ENCODE peak calls at places on chromosome 3, in four cellular contexts. I is lower leg skin, Q is tibial artery, C is suprapubic skin. G is an unnamed sample.

GRCh38 chr3:30162579-30162978 is 443.8 kb upstream of the TGFBR2 start:
- DNase-seq in I (no peak), Q (no peak), C (no peak), G (no peak)

GRCh38 chr3:191143224-191143623 is 55.8 kb upstream of the OSTN start:
- DNase-seq in I (no peak), Q (no peak), C (no peak), G (no peak)

GRCh38 chr3:78427303-78427702 is 1340.5 kb downstream of the ROBO1 start:
- DNase-seq in I (no peak), Q (no peak), C (no peak), G (no peak)

GRCh38 chr3:41365973-41366372 is 166.7 kb downstream of the CTNNB1 start:
- DNase-seq in I (no peak), Q (no peak), C (no peak), G (no peak)

GRCh38 chr3:66153961-66154923 is 66.6 kb upstream of the SLC25A26 start:
- DNase-seq in I (no peak), Q (no peak), C (no peak), G (no peak)

GRCh38 chr3:177852408-177852807 is 655.1 kb upstream of the TBL1XR1 start:
- DNase-seq in I (no peak), Q (no peak), C (no peak), G (no peak)

GRCh38 chr3:43695443-43695842 is 4.7 kb downstream of the ABHD5 start:
- DNase-seq in I (no peak), Q (no peak), C (no peak), G (no peak)

GRCh38 chr3:190491533-190492054 is 22.3 kb upstream of the IL1RAP start:
- DNase-seq in I (no peak), Q (no peak), C (no peak), G (peak)

GRCh38 chr3:46576-46975 is 150.0 kb upstream of the CHL1 start:
- DNase-seq in I (no peak), Q (no peak), C (no peak), G (no peak)

GRCh38 chr3:24160424-24160823 is 215.3 kb downstream of the NR1D2 start:
- DNase-seq in I (no peak), Q (no peak), C (no peak), G (no peak)

GRCh38 chr3:115165701-115166100 is 18.6 kb upstream of the ZBTB20 start:
- DNase-seq in I (no peak), Q (no peak), C (no peak), G (no peak)

GRCh38 chr3:177563381-177563780 is 366.1 kb upstream of the TBL1XR1 start:
- DNase-seq in I (no peak), Q (no peak), C (no peak), G (no peak)

GRCh38 chr3:11655188-11655928 is 11.6 kb upstream of the VGLL4 start:
- DNase-seq in I (no peak), Q (no peak), C (no peak), G (peak)

GRCh38 chr3:3015472-3016089 is 94.6 kb downstream of the IL5RA start:
- DNase-seq in I (no peak), Q (no peak), C (no peak), G (no peak)

GRCh38 chr3:157226173-157226847 is 66.4 kb upstream of the CCNL1 start:
- DNase-seq in I (no peak), Q (no peak), C (no peak), G (peak)

GRCh38 chr3:55343486-55344357 is 143.4 kb downstream of the WNT5A start:
- DNase-seq in I (peak), Q (no peak), C (no peak), G (no peak)

GRCh38 chr3:77319711-77320110 is 279.8 kb downstream of the ROBO2 start:
- DNase-seq in I (no peak), Q (no peak), C (no peak), G (no peak)

GRCh38 chr3:77323616-77324015 is 283.7 kb downstream of the ROBO2 start:
- DNase-seq in I (no peak), Q (no peak), C (no peak), G (no peak)

GRCh38 chr3:77324115-77324514 is 284.2 kb downstream of the ROBO2 start:
- DNase-seq in I (no peak), Q (no peak), C (no peak), G (no peak)

GRCh38 chr3:77321646-77322045 is 281.7 kb downstream of the ROBO2 start:
- DNase-seq in I (no peak), Q (no peak), C (no peak), G (no peak)

GRCh38 chr3:77320514-77320913 is 280.6 kb downstream of the ROBO2 start:
- DNase-seq in I (no peak), Q (no peak), C (no peak), G (no peak)
- TF ChIP-seq CTCF in I (no peak), Q (peak), C (peak), G (peak)

DNA sequence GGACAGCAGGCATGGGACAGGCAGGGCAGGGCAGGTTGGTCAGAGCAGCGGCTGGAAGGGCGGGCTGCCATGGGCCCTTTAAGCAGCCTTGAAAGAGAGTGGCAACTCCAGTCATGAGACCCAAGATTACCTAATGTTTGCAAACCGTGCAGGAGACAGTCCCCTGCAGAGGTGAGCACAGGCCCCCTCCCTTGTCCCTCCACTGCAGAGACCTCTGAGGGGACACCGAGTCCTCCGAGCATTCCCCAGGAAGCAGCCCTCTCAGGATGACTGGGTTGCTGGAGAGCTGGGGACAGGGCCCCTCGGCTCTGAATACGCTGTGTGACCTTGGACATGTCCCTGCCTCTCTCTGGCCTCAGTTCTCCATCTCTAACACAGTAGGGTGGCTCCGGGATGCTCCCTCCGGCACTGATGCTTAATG is 81.4 kb downstream of the IQSEC1 start:
- DNase-seq in I (no peak), Q (no peak), C (no peak), G (no peak)
- TF ChIP-seq CTCF in I (no peak), Q (no peak), C (no peak), G (no peak)

GRCh38 chr3:129938140-129938930 is 36.2 kb upstream of the TRH start:
- DNase-seq in I (no peak), Q (no peak), C (no peak), G (peak)
- TF ChIP-seq CTCF in I (no peak), Q (no peak), C (no peak), G (no peak)

DNA sequence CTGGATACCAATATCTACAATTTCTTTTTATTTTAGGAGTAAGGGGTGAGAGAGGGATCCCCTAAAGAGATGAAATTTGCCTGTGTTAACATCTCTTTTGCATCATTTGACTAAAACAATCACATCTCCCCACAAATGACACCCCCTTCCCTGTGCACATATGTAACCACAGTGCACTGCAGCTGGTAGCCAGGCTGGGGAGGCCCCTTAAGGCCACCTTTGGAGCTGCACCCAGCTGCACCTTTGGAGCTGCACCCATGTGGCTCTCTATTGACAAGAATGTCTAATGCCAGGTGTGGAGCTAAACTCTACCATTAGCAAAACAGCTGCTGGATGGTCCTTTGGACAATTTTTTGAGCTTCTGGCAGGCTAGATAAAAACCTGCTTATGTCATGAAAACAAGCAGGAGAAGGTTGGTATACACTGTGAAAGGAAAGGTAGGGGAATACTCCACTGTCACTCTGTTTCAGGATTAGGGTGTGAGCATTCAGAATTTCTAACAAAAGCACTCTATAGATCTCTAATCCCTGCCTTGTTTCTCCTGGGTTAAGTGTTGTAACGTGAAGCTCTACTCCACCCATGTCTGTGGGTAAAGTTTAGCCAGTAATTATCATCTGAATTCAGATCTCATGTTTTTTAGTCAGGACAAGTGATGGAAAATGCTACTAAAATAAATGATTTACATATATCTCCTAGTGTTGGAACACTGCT is 52.1 kb downstream of the TFG start:
- DNase-seq in I (no peak), Q (no peak), C (no peak), G (peak)
- TF ChIP-seq CTCF in I (no peak), Q (no peak), C (no peak), G (peak)

GRCh38 chr3:72187131-72187530 is 402.2 kb upstream of the PROK2 start:
- DNase-seq in I (no peak), Q (no peak), C (no peak), G (no peak)
- TF ChIP-seq CTCF in I (no peak), Q (no peak), C (no peak), G (peak)

GRCh38 chr3:159322322-159322939 is 520.6 kb downstream of the MFSD1 start:
- DNase-seq in I (no peak), Q (no peak), C (no peak), G (peak)
- TF ChIP-seq CTCF in I (no peak), Q (peak), C (peak), G (peak)

DNA sequence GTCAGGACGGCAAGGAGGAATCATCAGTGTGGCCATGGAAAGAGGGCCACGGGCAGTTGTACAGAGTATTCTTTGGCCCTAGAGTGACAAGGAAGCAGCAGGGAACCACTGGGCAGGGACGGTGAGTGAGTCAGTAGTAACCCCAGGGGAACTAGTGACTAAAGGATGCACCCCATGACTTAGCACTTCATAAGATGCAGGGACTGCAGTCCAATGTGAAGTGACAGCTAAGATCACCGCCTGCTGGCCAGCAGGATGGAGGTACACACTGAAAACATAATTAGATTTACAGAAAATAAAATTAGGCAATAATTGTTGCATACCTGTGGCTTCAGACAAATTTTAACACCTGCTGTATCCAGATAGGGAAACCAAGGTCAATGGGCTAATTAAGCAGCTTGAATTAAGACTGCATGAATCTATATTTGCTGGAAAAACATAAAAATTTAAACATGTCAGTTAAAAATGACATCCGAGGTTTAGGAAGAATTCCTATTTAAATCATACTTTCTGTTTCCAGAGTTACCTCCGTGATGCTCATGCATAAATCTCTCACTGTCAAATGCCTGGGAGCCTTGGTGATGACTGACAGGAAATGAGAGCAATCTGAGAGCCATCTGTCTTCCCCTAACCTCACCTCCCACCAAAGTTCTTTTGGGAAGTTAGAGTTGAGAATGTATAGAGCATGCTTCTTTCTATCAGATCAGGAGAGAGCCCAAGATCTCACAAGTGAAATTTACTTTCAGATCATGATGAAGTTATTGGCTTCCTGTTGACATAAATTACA is 56.5 kb downstream of the DCLK3 start:
- DNase-seq in I (no peak), Q (no peak), C (no peak), G (peak)
- TF ChIP-seq CTCF in I (no peak), Q (no peak), C (no peak), G (no peak)

DNA sequence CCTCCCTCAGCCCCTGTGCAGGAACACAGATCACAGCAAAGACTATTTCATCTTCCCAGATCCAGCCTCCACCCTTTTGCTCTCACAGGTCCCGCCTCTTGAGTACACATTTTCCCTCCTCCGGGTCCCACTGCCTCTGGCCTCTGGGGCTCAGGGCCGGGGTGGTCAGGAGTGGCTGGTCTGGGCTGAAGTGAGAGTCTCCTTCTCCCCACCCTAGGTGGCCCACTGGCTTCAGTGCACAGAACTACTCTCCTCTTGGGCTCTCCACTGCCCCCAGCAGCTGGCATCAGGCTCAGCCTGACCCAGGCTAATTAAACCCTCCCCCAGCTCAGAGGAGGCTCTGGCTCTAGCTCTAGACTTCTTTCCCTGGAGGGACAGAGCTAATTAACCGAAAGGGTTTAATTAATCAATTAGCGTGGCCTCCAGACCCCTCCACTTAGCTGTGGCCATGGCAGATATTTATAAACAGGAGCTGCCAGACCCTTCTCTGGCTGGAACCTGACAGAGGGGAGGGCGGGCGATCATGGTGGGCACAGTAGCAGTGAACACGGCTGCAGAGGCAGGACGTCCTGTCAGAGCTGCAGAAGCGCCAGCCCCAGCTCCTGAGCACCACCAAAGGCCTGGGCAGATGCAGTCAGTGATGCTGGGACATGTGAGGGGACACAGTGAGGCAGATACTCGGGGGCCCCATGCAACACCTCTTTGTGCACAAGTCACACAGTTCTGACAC is 15.1 kb downstream of the DUSP7 start:
- DNase-seq in I (no peak), Q (no peak), C (no peak), G (no peak)
- TF ChIP-seq CTCF in I (no peak), Q (peak), C (no peak), G (no peak)